ENCODE peak calls at places on chromosome 2, in four cellular contexts. One of them, this sample, is unnamed.

GRCh38 chr2:26693287-26693849 is 846 bp downstream of the KCNK3 start:
- DNase-seq in brain microvascular endothelial cell: no peak
- DNase-seq in GM23248: no peak
- DNase-seq in CD4-positive, alpha-beta memory T cell: no peak
- DNase-seq in this sample: peak; percentile 62

GRCh38 chr2:6993230-6993640 is 76.0 kb downstream of the RNF144A start:
- DNase-seq in brain microvascular endothelial cell: no peak
- DNase-seq in GM23248: no peak
- DNase-seq in CD4-positive, alpha-beta memory T cell: no peak
- DNase-seq in this sample: no peak

GRCh38 chr2:42369551-42370229 is 8.7 kb upstream of the COX7A2L start:
- DNase-seq in brain microvascular endothelial cell: no peak
- DNase-seq in GM23248: no peak
- DNase-seq in CD4-positive, alpha-beta memory T cell: no peak
- DNase-seq in this sample: peak; percentile 50

GRCh38 chr2:127101756-127102463 is 5.0 kb downstream of the BIN1 start:
- DNase-seq in brain microvascular endothelial cell: no peak
- DNase-seq in GM23248: no peak
- DNase-seq in CD4-positive, alpha-beta memory T cell: no peak
- DNase-seq in this sample: peak; percentile 85

GRCh38 chr2:240615830-240616547 is 9.3 kb upstream of the GPR35 start:
- DNase-seq in brain microvascular endothelial cell: no peak
- DNase-seq in GM23248: no peak
- DNase-seq in CD4-positive, alpha-beta memory T cell: no peak
- DNase-seq in this sample: peak; percentile 2

GRCh38 chr2:67215214-67215613 is 181.9 kb upstream of the ETAA1 start:
- DNase-seq in brain microvascular endothelial cell: peak; percentile 81
- DNase-seq in GM23248: peak; percentile 41
- DNase-seq in CD4-positive, alpha-beta memory T cell: peak; percentile 0
- DNase-seq in this sample: peak; percentile 74

GRCh38 chr2:65666156-65666725 is 233.8 kb upstream of the SPRED2 start:
- DNase-seq in brain microvascular endothelial cell: peak; percentile 69
- DNase-seq in GM23248: peak; percentile 49
- DNase-seq in CD4-positive, alpha-beta memory T cell: no peak
- DNase-seq in this sample: no peak

GRCh38 chr2:149572102-149572953 is 15.2 kb downstream of the MMADHC start:
- DNase-seq in brain microvascular endothelial cell: no peak
- DNase-seq in GM23248: peak; percentile 79
- DNase-seq in CD4-positive, alpha-beta memory T cell: no peak
- DNase-seq in this sample: no peak

GRCh38 chr2:126864861-126865260 is 33.8 kb upstream of the TEX51 start:
- DNase-seq in brain microvascular endothelial cell: no peak
- DNase-seq in GM23248: peak; percentile 5
- DNase-seq in CD4-positive, alpha-beta memory T cell: no peak
- DNase-seq in this sample: peak; percentile 48

GRCh38 chr2:220966636-220967035 is 605.5 kb downstream of the EPHA4 start:
- DNase-seq in brain microvascular endothelial cell: peak; percentile 63
- DNase-seq in GM23248: peak; percentile 81
- DNase-seq in CD4-positive, alpha-beta memory T cell: no peak
- DNase-seq in this sample: no peak

GRCh38 chr2:85275984-85276540 is 51.7 kb downstream of the TGOLN2 start:
- DNase-seq in brain microvascular endothelial cell: no peak
- DNase-seq in GM23248: peak; percentile 63
- DNase-seq in CD4-positive, alpha-beta memory T cell: no peak
- DNase-seq in this sample: no peak

GRCh38 chr2:14427982-14428567 is 204.4 kb upstream of the LRATD1 start:
- DNase-seq in brain microvascular endothelial cell: peak; percentile 24
- DNase-seq in GM23248: peak; percentile 82
- DNase-seq in CD4-positive, alpha-beta memory T cell: no peak
- DNase-seq in this sample: no peak

GRCh38 chr2:219124379-219125110 is 36.1 kb downstream of the NHEJ1 start:
- DNase-seq in brain microvascular endothelial cell: peak; percentile 41
- DNase-seq in GM23248: peak; percentile 51
- DNase-seq in CD4-positive, alpha-beta memory T cell: no peak
- DNase-seq in this sample: no peak

GRCh38 chr2:212001280-212001679 is 537.3 kb downstream of the ERBB4 start:
- DNase-seq in brain microvascular endothelial cell: no peak
- DNase-seq in GM23248: no peak
- DNase-seq in CD4-positive, alpha-beta memory T cell: no peak
- DNase-seq in this sample: no peak

GRCh38 chr2:30282721-30283120 is 51.4 kb downstream of the LBH start:
- DNase-seq in brain microvascular endothelial cell: no peak
- DNase-seq in GM23248: no peak
- DNase-seq in CD4-positive, alpha-beta memory T cell: no peak
- DNase-seq in this sample: no peak

GRCh38 chr2:208356846-208357574 is 49.6 kb upstream of the PTH2R start:
- DNase-seq in brain microvascular endothelial cell: no peak
- DNase-seq in GM23248: no peak
- DNase-seq in CD4-positive, alpha-beta memory T cell: no peak
- DNase-seq in this sample: no peak

GRCh38 chr2:218732761-218733158 is 22.1 kb downstream of the TTLL4 start:
- DNase-seq in brain microvascular endothelial cell: no peak
- DNase-seq in GM23248: peak; percentile 35
- DNase-seq in CD4-positive, alpha-beta memory T cell: no peak
- DNase-seq in this sample: no peak

GRCh38 chr2:101622633-101623521 is 74.6 kb upstream of the MAP4K4 start:
- DNase-seq in brain microvascular endothelial cell: peak; percentile 31
- DNase-seq in GM23248: no peak
- DNase-seq in CD4-positive, alpha-beta memory T cell: peak; percentile 43
- DNase-seq in this sample: no peak

GRCh38 chr2:67694464-67694863 is 297.3 kb downstream of the ETAA1 start:
- DNase-seq in brain microvascular endothelial cell: no peak
- DNase-seq in GM23248: no peak
- DNase-seq in CD4-positive, alpha-beta memory T cell: no peak
- DNase-seq in this sample: no peak

GRCh38 chr2:217964658-217965161 is 38.1 kb downstream of the TNS1 start:
- DNase-seq in brain microvascular endothelial cell: no peak
- DNase-seq in GM23248: no peak
- DNase-seq in CD4-positive, alpha-beta memory T cell: no peak
- DNase-seq in this sample: peak; percentile 37

GRCh38 chr2:215982465-215982875 is 30.9 kb downstream of the MREG start:
- DNase-seq in brain microvascular endothelial cell: peak; percentile 84
- DNase-seq in GM23248: peak; percentile 90
- DNase-seq in CD4-positive, alpha-beta memory T cell: no peak
- DNase-seq in this sample: no peak

GRCh38 chr2:134181219-134181618 is 72.7 kb upstream of the MGAT5 start:
- DNase-seq in brain microvascular endothelial cell: no peak
- DNase-seq in GM23248: no peak
- DNase-seq in CD4-positive, alpha-beta memory T cell: peak; percentile 87
- DNase-seq in this sample: no peak

GRCh38 chr2:200705305-200705985 is 106.3 kb upstream of the BZW1 start:
- DNase-seq in brain microvascular endothelial cell: peak; percentile 36
- DNase-seq in GM23248: no peak
- DNase-seq in CD4-positive, alpha-beta memory T cell: no peak
- DNase-seq in this sample: peak; percentile 17

GRCh38 chr2:78540255-78540654 is 485.2 kb upstream of the REG3G start:
- DNase-seq in brain microvascular endothelial cell: no peak
- DNase-seq in GM23248: no peak
- DNase-seq in CD4-positive, alpha-beta memory T cell: no peak
- DNase-seq in this sample: no peak

GRCh38 chr2:163281717-163282116 is 443.1 kb upstream of the KCNH7 start:
- DNase-seq in brain microvascular endothelial cell: no peak
- DNase-seq in GM23248: no peak
- DNase-seq in CD4-positive, alpha-beta memory T cell: no peak
- DNase-seq in this sample: no peak

GRCh38 chr2:151262629-151263028 is 966 bp upstream of the RBM43 start:
- DNase-seq in brain microvascular endothelial cell: no peak
- DNase-seq in GM23248: no peak
- DNase-seq in CD4-positive, alpha-beta memory T cell: no peak
- DNase-seq in this sample: no peak

GRCh38 chr2:23135481-23136100 is 249.4 kb upstream of the KLHL29 start:
- DNase-seq in brain microvascular endothelial cell: no peak
- DNase-seq in GM23248: peak; percentile 18
- DNase-seq in CD4-positive, alpha-beta memory T cell: no peak
- DNase-seq in this sample: no peak

GRCh38 chr2:61177727-61178549 is 15.9 kb downstream of the C2orf74 start:
- DNase-seq in brain microvascular endothelial cell: no peak
- DNase-seq in GM23248: peak; percentile 58
- DNase-seq in CD4-positive, alpha-beta memory T cell: peak; percentile 46
- DNase-seq in this sample: no peak

GRCh38 chr2:191821078-191821477 is 25.8 kb downstream of the CAVIN2 start:
- DNase-seq in brain microvascular endothelial cell: no peak
- DNase-seq in GM23248: no peak
- DNase-seq in CD4-positive, alpha-beta memory T cell: no peak
- DNase-seq in this sample: no peak
- H3K4me3 ChIP-seq in brain microvascular endothelial cell: no peak overlapping the region
- H3K4me3 ChIP-seq in GM23248: no peak overlapping the region
- H3K4me3 ChIP-seq in CD4-positive, alpha-beta memory T cell: no peak overlapping the region
- H3K4me3 ChIP-seq in this sample: no peak overlapping the region

GRCh38 chr2:82481207-82481606 is 1977.9 kb downstream of the SUCLG1 start:
- DNase-seq in brain microvascular endothelial cell: no peak
- DNase-seq in GM23248: no peak
- DNase-seq in CD4-positive, alpha-beta memory T cell: no peak
- DNase-seq in this sample: no peak
- H3K4me3 ChIP-seq in brain microvascular endothelial cell: no peak overlapping the region
- H3K4me3 ChIP-seq in GM23248: no peak overlapping the region
- H3K4me3 ChIP-seq in CD4-positive, alpha-beta memory T cell: no peak overlapping the region
- H3K4me3 ChIP-seq in this sample: no peak overlapping the region

GRCh38 chr2:10078704-10079191 is 1.5 kb downstream of the CYS1 start:
- DNase-seq in brain microvascular endothelial cell: no peak
- DNase-seq in GM23248: no peak
- DNase-seq in CD4-positive, alpha-beta memory T cell: no peak
- DNase-seq in this sample: no peak
- H3K4me3 ChIP-seq in brain microvascular endothelial cell: no peak overlapping the region
- H3K4me3 ChIP-seq in GM23248: peak overlapping the region; percentile 61
- H3K4me3 ChIP-seq in CD4-positive, alpha-beta memory T cell: no peak overlapping the region
- H3K4me3 ChIP-seq in this sample: no peak overlapping the region

GRCh38 chr2:226423498-226423960 is 376.1 kb downstream of the IRS1 start:
- DNase-seq in brain microvascular endothelial cell: no peak
- DNase-seq in GM23248: peak; percentile 59
- DNase-seq in CD4-positive, alpha-beta memory T cell: peak; percentile 65
- DNase-seq in this sample: no peak
- H3K4me3 ChIP-seq in brain microvascular endothelial cell: no peak overlapping the region
- H3K4me3 ChIP-seq in GM23248: no peak overlapping the region
- H3K4me3 ChIP-seq in CD4-positive, alpha-beta memory T cell: peak overlapping the region; percentile 29
- H3K4me3 ChIP-seq in this sample: no peak overlapping the region

GRCh38 chr2:48530033-48530804 is at the start of gene STON1:
- DNase-seq in brain microvascular endothelial cell: no peak
- DNase-seq in GM23248: peak; percentile 64
- DNase-seq in CD4-positive, alpha-beta memory T cell: peak; percentile 13
- DNase-seq in this sample: peak; percentile 72
- H3K4me3 ChIP-seq in brain microvascular endothelial cell: peak within 1 kb of the TSS; percentile 81
- H3K4me3 ChIP-seq in GM23248: peak within 1 kb of the TSS; percentile 89
- H3K4me3 ChIP-seq in CD4-positive, alpha-beta memory T cell: peak within 1 kb of the TSS; percentile 19
- H3K4me3 ChIP-seq in this sample: peak within 1 kb of the TSS; percentile 77

DNA sequence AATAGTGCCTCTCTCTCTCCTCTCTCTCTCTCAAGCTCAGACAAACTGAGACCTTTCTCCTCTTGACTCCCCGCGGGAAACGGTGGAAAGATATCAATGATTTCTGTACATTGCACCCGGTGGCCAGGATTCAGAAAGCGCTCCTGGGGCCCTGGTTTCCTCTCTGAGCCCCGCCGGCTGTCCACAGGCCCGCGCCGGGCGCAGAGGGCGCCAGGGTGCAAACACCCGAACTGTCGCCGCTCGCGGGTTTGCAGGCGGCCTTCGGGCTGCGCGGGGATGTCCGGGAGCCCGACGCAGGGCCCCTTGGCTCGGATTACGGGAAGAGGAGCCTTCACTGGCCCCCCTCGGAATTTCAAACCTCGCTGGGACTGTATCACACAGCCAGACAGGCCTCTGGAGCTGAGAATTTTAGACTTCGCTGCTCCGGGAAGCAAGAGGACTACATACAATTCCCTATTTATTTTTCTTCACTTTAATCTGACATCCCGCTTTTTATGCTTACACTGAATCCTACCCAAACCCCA is 5.2 kb upstream of the EN1 start:
- DNase-seq in brain microvascular endothelial cell: no peak
- DNase-seq in GM23248: no peak
- DNase-seq in CD4-positive, alpha-beta memory T cell: no peak
- DNase-seq in this sample: no peak
- H3K4me3 ChIP-seq in brain microvascular endothelial cell: no peak overlapping the region
- H3K4me3 ChIP-seq in GM23248: no peak overlapping the region
- H3K4me3 ChIP-seq in CD4-positive, alpha-beta memory T cell: no peak overlapping the region
- H3K4me3 ChIP-seq in this sample: no peak overlapping the region